ENCODE peak calls at places on chromosomes 1 and 21, in four cellular contexts. D is psoas muscle, N is tibial artery, B is upper lobe of right lung. P is an unnamed sample.
A peak's percentile ranks its signal among the peaks of the same experiment; 100 is the strongest.

GRCh38 chr1:40818264-40818961 is 34.8 kb downstream of the KCNQ4 start:
- DNase-seq in N (no peak), D (peak; percentile 70), B (peak; percentile 87), P (no peak)

GRCh38 chr1:94981574-94981973 is 54.7 kb upstream of the CNN3 start:
- DNase-seq in B (no peak), N (no peak), D (no peak), P (no peak)

GRCh38 chr1:158719664-158720063 is 856 bp downstream of the OR6K3 start:
- DNase-seq in N (no peak), B (no peak), D (no peak), P (no peak)

GRCh38 chr1:167621780-167622179 is 8.3 kb upstream of the RCSD1 start:
- DNase-seq in B (no peak), N (no peak), D (no peak), P (no peak)

GRCh38 chr21:18170221-18170620 is 74.4 kb upstream of the CHODL start:
- DNase-seq in B (no peak), D (no peak), N (no peak), P (no peak)

GRCh38 chr1:228471762-228472398 is 15.3 kb upstream of the RNF187 start:
- DNase-seq in N (no peak), B (no peak), D (no peak), P (no peak)

GRCh38 chr1:202567747-202568146 is 142.5 kb downstream of the SYT2 start:
- DNase-seq in N (no peak), B (no peak), D (no peak), P (no peak)

GRCh38 chr1:209029737-209030136 is 553.8 kb upstream of the CAMK1G start:
- DNase-seq in N (no peak), B (no peak), D (no peak), P (no peak)

GRCh38 chr1:241376711-241377110 is 19.7 kb upstream of the RGS7 start:
- DNase-seq in B (no peak), N (no peak), D (no peak), P (no peak)

GRCh38 chr1:155174334-155175280 is 958 bp downstream of the TRIM46 start:
- DNase-seq in B (peak; percentile 68), D (no peak), N (peak; percentile 68), P (peak; percentile 57)

GRCh38 chr21:35873441-35873840 is 186.9 kb downstream of the SETD4 start:
- DNase-seq in D (no peak), B (no peak), N (no peak), P (no peak)

GRCh38 chr1:211236633-211237321 is 22.4 kb upstream of the RCOR3 start:
- DNase-seq in N (no peak), B (no peak), D (no peak), P (no peak)

GRCh38 chr1:217062566-217062965 is 339.3 kb upstream of the ESRRG start:
- DNase-seq in N (no peak), B (no peak), D (no peak), P (no peak)

DNA sequence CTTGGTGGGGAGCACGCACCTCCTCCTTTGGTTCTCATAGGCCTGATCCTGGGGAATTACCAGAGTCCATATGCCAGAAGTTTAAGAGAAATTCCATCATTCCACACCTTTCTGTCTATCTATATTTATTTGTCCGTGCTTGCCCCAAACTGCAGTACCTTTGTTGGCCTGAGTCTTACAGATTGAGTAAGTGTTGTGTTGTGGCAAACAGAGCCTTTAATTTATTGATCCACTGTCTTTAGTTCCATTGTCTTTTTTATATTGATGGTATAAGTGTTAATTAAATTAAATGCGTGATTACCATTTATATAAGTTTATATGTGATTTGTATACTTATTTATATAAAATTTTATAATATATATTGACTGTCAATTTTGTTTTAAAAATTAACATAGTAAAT is 4.9 kb downstream of the SH3BGR start:
- DNase-seq in D (no peak), N (no peak), B (no peak), P (no peak)
- TF ChIP-seq CTCF in D (peak; percentile 42), N (peak; percentile 18), B (no peak), P (no peak)

DNA sequence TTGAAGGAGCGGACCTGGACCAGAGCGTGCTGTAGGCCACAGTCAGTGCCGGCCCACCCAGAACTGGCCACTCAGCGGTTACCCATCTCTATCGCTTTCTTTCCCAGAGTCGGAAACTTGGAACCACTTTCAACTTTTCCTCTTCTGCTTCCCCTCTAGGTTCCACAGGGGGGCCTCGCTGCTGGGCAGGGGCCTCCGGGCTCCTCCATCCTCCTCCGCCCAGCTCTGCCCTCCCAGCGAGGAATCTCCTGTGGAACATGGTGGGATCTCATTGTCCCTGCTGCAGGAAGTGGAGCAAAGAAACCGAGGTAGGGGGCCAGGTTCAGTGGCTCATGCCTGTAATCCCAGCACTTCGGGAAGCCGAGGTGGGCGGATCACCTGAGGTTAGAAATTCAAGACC is 139.2 kb downstream of the ETS2 start:
- DNase-seq in D (no peak), N (no peak), B (no peak), P (no peak)
- TF ChIP-seq CTCF in D (no peak), N (no peak), B (no peak), P (no peak)

GRCh38 chr1:160942926-160943325 is 11.7 kb downstream of the ITLN2 start:
- DNase-seq in D (no peak), N (no peak), B (no peak), P (no peak)
- TF ChIP-seq CTCF in D (no peak), N (no peak), B (no peak), P (no peak)

DNA sequence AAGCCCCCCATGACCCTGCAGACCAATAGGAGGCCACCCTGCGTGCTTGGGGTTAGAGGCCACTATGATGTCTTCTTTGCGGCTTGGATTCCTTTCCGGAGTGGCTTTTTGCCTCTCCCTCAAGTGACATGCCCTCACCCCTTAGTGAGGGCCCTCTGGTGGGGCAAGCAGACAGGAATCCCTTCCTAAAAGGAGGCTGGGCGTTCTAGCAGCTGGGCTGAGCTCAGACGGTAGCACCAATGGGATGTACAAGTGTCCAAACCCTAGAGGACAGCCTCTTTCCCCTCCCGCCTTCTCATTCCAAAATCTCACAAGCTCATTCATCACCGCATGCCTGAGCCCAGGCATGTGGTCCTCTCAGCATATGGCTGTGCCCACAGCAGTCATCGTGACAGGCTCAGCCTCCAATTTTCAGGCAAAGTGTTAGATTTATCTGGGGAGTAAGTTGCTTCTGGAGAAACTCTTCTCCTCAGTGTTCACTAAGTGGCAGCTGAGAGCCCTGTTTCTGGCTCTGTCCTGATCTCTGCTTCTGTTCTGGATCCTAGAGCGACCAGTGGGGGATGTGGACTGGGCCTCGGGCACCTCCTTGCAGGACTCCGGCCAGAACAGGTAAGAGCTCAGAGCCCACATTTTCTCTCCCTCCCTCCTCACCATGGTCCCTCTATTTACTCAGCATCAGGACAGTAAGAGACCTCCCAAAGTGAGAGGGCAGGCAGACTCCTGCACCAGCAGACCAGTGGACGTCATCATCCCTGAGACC is 4.8 kb downstream of the KIAA1614 start:
- DNase-seq in N (no peak), D (no peak), B (peak; percentile 44), P (no peak)
- TF ChIP-seq CTCF in N (no peak), D (no peak), B (no peak), P (no peak)

P was measured in right atrium auricular region.